ENCODE peak calls at places on chromosomes 5 and 9, in five cellular contexts. V, O, F, J and S are unnamed samples.

GRCh38 chr9:8857330-8858249 is 1058.0 kb upstream of the DMAC1 start:
- DNase-seq in V (no peak), J (peak), F (peak), O (peak), S (peak)

GRCh38 chr5:174159327-174160247 is 114.1 kb downstream of the NSG2 start:
- DNase-seq in J (peak), F (no peak), V (peak), O (no peak), S (peak)

GRCh38 chr5:180006116-180006515 is 65.4 kb downstream of the RNF130 start:
- DNase-seq in V (no peak), F (no peak), O (peak), J (no peak), S (no peak)

GRCh38 chr5:112084149-112084548 is 327.2 kb upstream of the NREP start:
- DNase-seq in J (no peak), V (no peak), F (no peak), O (no peak), S (no peak)

GRCh38 chr9:127059030-127059429 is 63.4 kb downstream of the ANGPTL2 start:
- DNase-seq in F (no peak), J (no peak), O (no peak), V (no peak), S (no peak)

GRCh38 chr5:132065351-132065937 is 5.0 kb downstream of the IL3 start:
- DNase-seq in V (no peak), J (peak), O (no peak), F (no peak), S (peak)

GRCh38 chr5:15500326-15500958 is 462 bp downstream of the FBXL7 start:
- DNase-seq in F (no peak), J (peak), O (no peak), V (peak), S (peak)

GRCh38 chr5:156096259-156096658 is 230.7 kb upstream of the SGCD start:
- DNase-seq in V (no peak), O (no peak), F (no peak), J (no peak), S (no peak)

GRCh38 chr5:136269978-136270377 is 77.0 kb upstream of the SMIM32 start:
- DNase-seq in V (no peak), O (no peak), J (no peak), F (no peak), S (no peak)

GRCh38 chr5:111337688-111338087 is 113.5 kb downstream of the CAMK4 start:
- DNase-seq in J (no peak), V (no peak), F (no peak), O (no peak), S (no peak)

GRCh38 chr5:136203303-136203922 is 10.5 kb upstream of the SMIM32 start:
- DNase-seq in V (no peak), F (no peak), O (no peak), J (no peak), S (no peak)

GRCh38 chr5:64899838-64900237 is 131.1 kb downstream of the CWC27 start:
- DNase-seq in F (no peak), J (no peak), V (no peak), O (no peak), S (no peak)

GRCh38 chr5:44845777-44846176 is 37.0 kb downstream of the MRPS30 start:
- DNase-seq in F (no peak), J (no peak), V (no peak), O (no peak), S (no peak)

GRCh38 chr5:10278658-10279279 is 28.7 kb downstream of the CCT5 start:
- DNase-seq in V (no peak), F (no peak), O (no peak), J (no peak), S (no peak)

GRCh38 chr5:175464414-175465233 is 13.7 kb upstream of the SFXN1 start:
- DNase-seq in F (peak), V (no peak), O (peak), J (peak), S (peak)

GRCh38 chr5:116579139-116579538 is 4.5 kb upstream of the SEMA6A start:
- DNase-seq in F (no peak), V (no peak), J (no peak), O (no peak), S (no peak)

GRCh38 chr5:132227485-132228240 is at the start of gene P4HA2:
- DNase-seq in J (peak), F (peak), V (no peak), O (peak), S (peak)

GRCh38 chr9:137688725-137689124 is 69.9 kb downstream of the EHMT1 start:
- DNase-seq in O (peak), F (no peak), J (no peak), V (no peak), S (no peak)

GRCh38 chr5:174411513-174411819 is 312.9 kb upstream of the MSX2 start:
- DNase-seq in F (no peak), O (no peak), V (no peak), J (no peak), S (peak)